ENCODE peak calls at places on chromosomes 1 and 21, in seven cellular contexts. One of them, this sample, is unnamed.
A peak's percentile ranks its signal among the peaks of the same experiment; 100 is the strongest.

GRCh38 chr1:233144434-233144833 is 151.1 kb downstream of the PCNX2 start:
- DNase-seq in progenitor cell of endocrine pancreas: no peak
- DNase-seq in Peyer's patch: no peak
- DNase-seq in fibroblast of lung: peak; percentile 4
- DNase-seq in endothelial cell: no peak
- DNase-seq in neural progenitor cell: no peak
- DNase-seq in AG04449: no peak
- DNase-seq in this sample: no peak

GRCh38 chr1:44553127-44553758 is 121.0 kb downstream of the TMEM53 start:
- DNase-seq in progenitor cell of endocrine pancreas: no peak
- DNase-seq in Peyer's patch: no peak
- DNase-seq in fibroblast of lung: no peak
- DNase-seq in endothelial cell: no peak
- DNase-seq in neural progenitor cell: no peak
- DNase-seq in AG04449: no peak
- DNase-seq in this sample: no peak

GRCh38 chr1:8348777-8349472 is 31.0 kb downstream of the SLC45A1 start:
- DNase-seq in progenitor cell of endocrine pancreas: peak; percentile 69
- DNase-seq in Peyer's patch: peak; percentile 57
- DNase-seq in fibroblast of lung: peak; percentile 71
- DNase-seq in endothelial cell: peak; percentile 76
- DNase-seq in neural progenitor cell: peak; percentile 84
- DNase-seq in AG04449: no peak
- DNase-seq in this sample: peak; percentile 67

GRCh38 chr1:8284167-8284566 is 33.7 kb upstream of the SLC45A1 start:
- DNase-seq in progenitor cell of endocrine pancreas: no peak
- DNase-seq in Peyer's patch: no peak
- DNase-seq in fibroblast of lung: peak; percentile 50
- DNase-seq in endothelial cell: no peak
- DNase-seq in neural progenitor cell: no peak
- DNase-seq in AG04449: no peak
- DNase-seq in this sample: no peak

GRCh38 chr1:19009882-19010321 is 53.4 kb upstream of the IFFO2 start:
- DNase-seq in progenitor cell of endocrine pancreas: no peak
- DNase-seq in Peyer's patch: no peak
- DNase-seq in fibroblast of lung: peak; percentile 60
- DNase-seq in endothelial cell: no peak
- DNase-seq in neural progenitor cell: peak; percentile 63
- DNase-seq in AG04449: peak; percentile 64
- DNase-seq in this sample: peak; percentile 61

GRCh38 chr1:22452401-22452963 is 831 bp downstream of the ZBTB40 start:
- DNase-seq in progenitor cell of endocrine pancreas: no peak
- DNase-seq in Peyer's patch: no peak
- DNase-seq in fibroblast of lung: peak; percentile 80
- DNase-seq in endothelial cell: no peak
- DNase-seq in neural progenitor cell: no peak
- DNase-seq in AG04449: no peak
- DNase-seq in this sample: no peak

GRCh38 chr1:208405014-208405413 is 160.8 kb upstream of the PLXNA2 start:
- DNase-seq in progenitor cell of endocrine pancreas: no peak
- DNase-seq in Peyer's patch: no peak
- DNase-seq in fibroblast of lung: no peak
- DNase-seq in endothelial cell: no peak
- DNase-seq in neural progenitor cell: no peak
- DNase-seq in AG04449: no peak
- DNase-seq in this sample: no peak

GRCh38 chr1:171222961-171223360 is 25.3 kb upstream of the FMO1 start:
- DNase-seq in progenitor cell of endocrine pancreas: no peak
- DNase-seq in Peyer's patch: no peak
- DNase-seq in fibroblast of lung: peak; percentile 11
- DNase-seq in endothelial cell: no peak
- DNase-seq in neural progenitor cell: no peak
- DNase-seq in AG04449: no peak
- DNase-seq in this sample: no peak

GRCh38 chr1:153680120-153680403 is 1.6 kb downstream of the NPR1 start:
- DNase-seq in progenitor cell of endocrine pancreas: no peak
- DNase-seq in Peyer's patch: no peak
- DNase-seq in fibroblast of lung: no peak
- DNase-seq in endothelial cell: no peak
- DNase-seq in neural progenitor cell: no peak
- DNase-seq in AG04449: no peak
- DNase-seq in this sample: no peak

GRCh38 chr1:42737257-42737656 is 2.8 kb downstream of the CLDN19 start:
- DNase-seq in progenitor cell of endocrine pancreas: no peak
- DNase-seq in Peyer's patch: peak; percentile 19
- DNase-seq in fibroblast of lung: no peak
- DNase-seq in endothelial cell: no peak
- DNase-seq in neural progenitor cell: no peak
- DNase-seq in AG04449: no peak
- DNase-seq in this sample: peak; percentile 43

GRCh38 chr1:33903210-33903589 is 39.3 kb downstream of the HMGB4 start:
- DNase-seq in progenitor cell of endocrine pancreas: no peak
- DNase-seq in Peyer's patch: no peak
- DNase-seq in fibroblast of lung: peak; percentile 17
- DNase-seq in endothelial cell: no peak
- DNase-seq in neural progenitor cell: no peak
- DNase-seq in AG04449: no peak
- DNase-seq in this sample: no peak

GRCh38 chr1:18302788-18303413 is 177.8 kb upstream of the KLHDC7A start:
- DNase-seq in progenitor cell of endocrine pancreas: no peak
- DNase-seq in Peyer's patch: no peak
- DNase-seq in fibroblast of lung: no peak
- DNase-seq in endothelial cell: peak; percentile 40
- DNase-seq in neural progenitor cell: peak; percentile 39
- DNase-seq in AG04449: no peak
- DNase-seq in this sample: peak; percentile 7

GRCh38 chr21:45998276-45998701 is 16.7 kb downstream of the COL6A1 start:
- DNase-seq in progenitor cell of endocrine pancreas: no peak
- DNase-seq in Peyer's patch: peak; percentile 11
- DNase-seq in fibroblast of lung: no peak
- DNase-seq in endothelial cell: no peak
- DNase-seq in neural progenitor cell: no peak
- DNase-seq in AG04449: no peak
- DNase-seq in this sample: no peak

GRCh38 chr21:35291963-35292627 is 243.0 kb upstream of the RUNX1 start:
- DNase-seq in progenitor cell of endocrine pancreas: no peak
- DNase-seq in Peyer's patch: no peak
- DNase-seq in fibroblast of lung: peak; percentile 10
- DNase-seq in endothelial cell: no peak
- DNase-seq in neural progenitor cell: no peak
- DNase-seq in AG04449: no peak
- DNase-seq in this sample: no peak

DNA sequence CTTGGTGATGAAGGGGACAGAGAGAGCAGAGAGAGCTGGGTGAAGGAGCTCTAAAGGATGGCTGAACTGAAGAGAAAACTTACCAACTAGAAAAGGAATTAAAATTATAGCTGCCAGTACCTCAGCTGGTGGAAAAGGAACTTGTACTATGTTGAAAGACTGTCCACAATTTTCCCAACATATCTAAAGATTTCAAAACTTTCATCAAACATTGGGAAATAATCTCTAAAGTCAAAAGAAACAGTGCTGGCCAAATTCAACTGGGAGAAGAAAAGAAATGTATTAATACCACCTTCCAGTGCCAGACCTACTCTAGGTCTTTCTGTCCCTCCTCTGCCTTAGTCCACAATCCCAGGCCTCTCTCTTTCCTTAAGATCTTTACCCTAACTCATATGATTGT is 6.1 kb downstream of the SMG5 start:
- DNase-seq in progenitor cell of endocrine pancreas: no peak
- DNase-seq in Peyer's patch: no peak
- DNase-seq in fibroblast of lung: peak; percentile 61
- DNase-seq in endothelial cell: no peak
- DNase-seq in neural progenitor cell: no peak
- DNase-seq in AG04449: no peak
- DNase-seq in this sample: no peak
- TF ChIP-seq CTCF in progenitor cell of endocrine pancreas: no peak
- TF ChIP-seq CTCF in Peyer's patch: no peak
- TF ChIP-seq CTCF in fibroblast of lung: no peak
- TF ChIP-seq CTCF in endothelial cell: no peak
- TF ChIP-seq CTCF in neural progenitor cell: no peak
- TF ChIP-seq CTCF in AG04449: no peak
- TF ChIP-seq CTCF in this sample: no peak

DNA sequence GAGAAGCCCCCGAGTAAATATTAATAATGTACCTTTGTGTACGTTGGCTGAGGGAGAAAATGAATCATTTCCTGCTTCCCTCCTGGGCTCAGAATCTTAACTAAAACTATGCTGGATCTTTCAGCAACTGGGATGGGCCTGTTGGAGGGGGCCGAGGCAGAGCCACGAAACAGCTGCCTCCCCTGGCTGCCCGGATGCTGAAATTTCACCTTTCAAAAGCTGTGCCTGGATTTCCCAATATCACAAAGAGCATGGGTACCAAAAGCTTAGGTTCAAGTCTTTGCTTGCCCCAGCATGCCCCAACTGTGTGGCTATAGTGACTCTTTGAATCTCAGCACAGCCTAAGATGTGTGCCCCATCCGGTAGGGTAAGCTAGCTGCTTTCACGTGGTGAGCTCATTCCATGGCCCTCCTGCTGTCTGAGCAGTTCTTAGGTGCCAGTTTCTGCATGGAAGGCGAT is 473.4 kb downstream of the PTPRU start:
- DNase-seq in progenitor cell of endocrine pancreas: no peak
- DNase-seq in Peyer's patch: no peak
- DNase-seq in fibroblast of lung: peak; percentile 49
- DNase-seq in endothelial cell: no peak
- DNase-seq in neural progenitor cell: no peak
- DNase-seq in AG04449: no peak
- DNase-seq in this sample: peak; percentile 24
- TF ChIP-seq CTCF in progenitor cell of endocrine pancreas: no peak
- TF ChIP-seq CTCF in Peyer's patch: no peak
- TF ChIP-seq CTCF in fibroblast of lung: no peak
- TF ChIP-seq CTCF in endothelial cell: no peak
- TF ChIP-seq CTCF in neural progenitor cell: no peak
- TF ChIP-seq CTCF in AG04449: no peak
- TF ChIP-seq CTCF in this sample: no peak

GRCh38 chr1:89454845-89455521 is 69.6 kb upstream of the LRRC8B start:
- DNase-seq in progenitor cell of endocrine pancreas: no peak
- DNase-seq in Peyer's patch: peak; percentile 32
- DNase-seq in fibroblast of lung: peak; percentile 63
- DNase-seq in endothelial cell: peak; percentile 46
- DNase-seq in neural progenitor cell: peak; percentile 72
- DNase-seq in AG04449: no peak
- DNase-seq in this sample: peak; percentile 50
- TF ChIP-seq CTCF in progenitor cell of endocrine pancreas: peak; percentile 73
- TF ChIP-seq CTCF in Peyer's patch: peak; percentile 68
- TF ChIP-seq CTCF in fibroblast of lung: peak; percentile 70
- TF ChIP-seq CTCF in endothelial cell: peak; percentile 61
- TF ChIP-seq CTCF in neural progenitor cell: peak; percentile 77
- TF ChIP-seq CTCF in AG04449: peak; percentile 50
- TF ChIP-seq CTCF in this sample: peak; percentile 71

DNA sequence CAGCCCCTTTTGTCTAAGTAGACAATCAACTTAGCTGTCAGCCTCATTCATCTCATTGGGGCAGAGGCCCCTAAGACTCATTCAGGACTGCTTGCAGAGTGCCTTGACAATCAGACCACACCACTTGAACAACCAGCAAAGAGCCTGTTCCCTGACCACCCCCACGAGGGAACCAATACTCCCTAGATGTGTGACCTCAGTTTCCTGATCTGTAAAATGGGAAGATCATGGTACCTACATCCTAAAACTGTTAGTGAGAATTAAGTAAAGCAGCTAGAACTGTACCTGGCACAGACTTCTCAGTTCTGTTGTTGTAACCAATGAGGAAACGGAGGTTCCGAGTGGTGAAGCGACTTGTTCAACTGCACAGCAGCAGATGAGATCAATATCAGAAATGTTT is 298.5 kb downstream of the RRAGC start:
- DNase-seq in progenitor cell of endocrine pancreas: no peak
- DNase-seq in Peyer's patch: no peak
- DNase-seq in fibroblast of lung: no peak
- DNase-seq in endothelial cell: no peak
- DNase-seq in neural progenitor cell: no peak
- DNase-seq in AG04449: no peak
- DNase-seq in this sample: no peak
- TF ChIP-seq CTCF in progenitor cell of endocrine pancreas: no peak
- TF ChIP-seq CTCF in Peyer's patch: no peak
- TF ChIP-seq CTCF in fibroblast of lung: no peak
- TF ChIP-seq CTCF in endothelial cell: no peak
- TF ChIP-seq CTCF in neural progenitor cell: no peak
- TF ChIP-seq CTCF in AG04449: no peak
- TF ChIP-seq CTCF in this sample: no peak

DNA sequence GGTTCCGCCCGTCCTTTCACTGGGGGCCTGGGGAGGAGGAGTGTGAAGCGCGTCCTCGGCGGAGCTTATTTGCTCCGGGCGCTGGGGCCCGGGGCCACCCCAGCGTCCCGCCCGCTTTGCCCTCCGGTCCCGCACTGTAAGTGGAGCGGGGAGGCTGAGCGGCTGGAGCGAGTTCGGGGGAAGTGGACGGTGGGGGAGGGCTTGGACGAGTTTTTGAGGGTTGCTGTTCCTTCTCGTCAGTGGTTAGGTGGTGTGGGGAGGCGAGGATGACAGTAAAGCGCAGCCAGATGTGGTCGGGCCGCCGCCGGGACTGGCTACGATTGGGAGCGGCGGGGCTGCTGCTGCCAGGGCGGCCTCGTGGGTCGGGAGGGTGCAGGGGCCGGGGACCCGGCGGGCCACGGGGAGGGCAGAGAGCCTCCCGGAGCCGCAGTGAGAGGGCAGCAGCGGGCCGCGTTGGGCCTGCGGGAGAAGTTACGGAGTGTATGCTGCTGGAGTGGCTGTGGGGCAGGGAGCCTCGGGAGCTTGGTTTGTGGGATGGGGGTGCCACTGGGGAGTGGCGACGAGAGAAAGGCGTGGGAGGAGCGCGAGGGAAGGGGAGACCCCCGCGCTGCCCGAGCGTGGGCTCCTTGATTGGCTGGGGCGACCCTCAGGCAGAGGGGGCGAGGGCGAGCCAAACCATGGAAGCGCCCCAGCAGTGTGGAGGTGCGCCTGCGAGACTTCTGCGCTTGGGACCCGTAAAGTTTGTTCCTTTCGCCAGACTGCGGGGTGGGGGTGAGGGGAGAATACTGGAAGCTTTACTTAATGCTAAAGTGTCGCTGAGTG is 2.1 kb downstream of the ADGRL2 start:
- DNase-seq in progenitor cell of endocrine pancreas: peak; percentile 61
- DNase-seq in Peyer's patch: no peak
- DNase-seq in fibroblast of lung: peak; percentile 75
- DNase-seq in endothelial cell: peak; percentile 77
- DNase-seq in neural progenitor cell: peak; percentile 76
- DNase-seq in AG04449: no peak
- DNase-seq in this sample: peak; percentile 69
- TF ChIP-seq CTCF in progenitor cell of endocrine pancreas: peak; percentile 66
- TF ChIP-seq CTCF in Peyer's patch: no peak
- TF ChIP-seq CTCF in fibroblast of lung: peak; percentile 48
- TF ChIP-seq CTCF in endothelial cell: no peak
- TF ChIP-seq CTCF in neural progenitor cell: peak; percentile 35
- TF ChIP-seq CTCF in AG04449: peak; percentile 76
- TF ChIP-seq CTCF in this sample: no peak

GRCh38 chr1:55337801-55338447 is 122.8 kb upstream of the USP24 start:
- DNase-seq in progenitor cell of endocrine pancreas: no peak
- DNase-seq in Peyer's patch: no peak
- DNase-seq in fibroblast of lung: peak; percentile 83
- DNase-seq in endothelial cell: peak; percentile 37
- DNase-seq in neural progenitor cell: peak; percentile 74
- DNase-seq in AG04449: peak; percentile 23
- DNase-seq in this sample: peak; percentile 9
- TF ChIP-seq CTCF in progenitor cell of endocrine pancreas: peak; percentile 45
- TF ChIP-seq CTCF in Peyer's patch: no peak
- TF ChIP-seq CTCF in fibroblast of lung: peak; percentile 67
- TF ChIP-seq CTCF in endothelial cell: peak; percentile 40
- TF ChIP-seq CTCF in neural progenitor cell: peak; percentile 64
- TF ChIP-seq CTCF in AG04449: peak; percentile 43
- TF ChIP-seq CTCF in this sample: no peak

This sample was measured in Calu3.